ENCODE peak calls at places on chromosomes 2 and 18, in seven cellular contexts. S is dorsolateral prefrontal cortex, X is AG04450, C is cardiac muscle cell, K is fibroblast of lung, Q is HCT116, H is lower lobe of right lung. U is an unnamed sample.

GRCh38 chr18:12092398-12093229 is 1.0 kb upstream of the ANKRD62 start:
- DNase-seq in Q (peak; percentile 13), C (peak; percentile 48), X (no peak), S (no peak), K (no peak), H (no peak), U (peak; percentile 20)

GRCh38 chr2:195364015-195364965 is 292.7 kb upstream of the SLC39A10 start:
- DNase-seq in C (no peak), S (no peak), Q (no peak), K (peak; percentile 76), X (no peak), H (no peak), U (peak; percentile 56)

GRCh38 chr2:174633621-174633927 is 36.0 kb upstream of the WIPF1 start:
- DNase-seq in X (no peak), S (no peak), H (no peak), K (no peak), C (peak; percentile 24), Q (no peak), U (no peak)

GRCh38 chr2:26724004-26724750 is 31.7 kb downstream of the KCNK3 start:
- DNase-seq in X (no peak), K (peak; percentile 83), C (no peak), Q (peak; percentile 93), S (no peak), H (peak; percentile 68), U (peak; percentile 54)

GRCh38 chr18:32091724-32092421 is at the start of gene RNF138:
- DNase-seq in X (peak; percentile 30), S (peak; percentile 85), C (peak; percentile 90), Q (peak; percentile 74), K (peak; percentile 82), H (peak; percentile 95), U (peak; percentile 68)

GRCh38 chr2:114546511-114546910 is 104.1 kb downstream of the DPP10 start:
- DNase-seq in X (no peak), S (no peak), K (no peak), Q (no peak), H (no peak), C (no peak), U (no peak)

GRCh38 chr2:43123056-43123455 is 103.3 kb downstream of the ZFP36L2 start:
- DNase-seq in Q (no peak), C (no peak), X (no peak), K (no peak), S (no peak), H (no peak), U (no peak)

GRCh38 chr2:240595381-240596079 is 9.0 kb downstream of the CAPN10 start:
- DNase-seq in C (peak; percentile 44), Q (no peak), S (peak; percentile 25), X (no peak), K (no peak), H (peak; percentile 42), U (no peak)

GRCh38 chr2:62156861-62157496 is 38.9 kb upstream of the B3GNT2 start:
- DNase-seq in K (no peak), X (no peak), H (no peak), Q (no peak), C (no peak), S (no peak), U (no peak)

GRCh38 chr2:148640767-148641166 is 3.8 kb upstream of the EPC2 start:
- DNase-seq in Q (no peak), S (peak; percentile 30), X (no peak), C (no peak), K (peak; percentile 12), H (no peak), U (no peak)

GRCh38 chr2:73035899-73036778 is 35.4 kb downstream of the SFXN5 start:
- DNase-seq in X (no peak), Q (peak; percentile 16), S (no peak), C (no peak), K (no peak), H (no peak), U (no peak)
- TF ChIP-seq CTCF in X (peak; percentile 8), Q (peak; percentile 46), S (no peak), C (no peak), K (no peak), H (no peak), U (no peak)

GRCh38 chr2:163687213-163687612 is 48.6 kb downstream of the FIGN start:
- DNase-seq in H (no peak), K (no peak), S (no peak), X (no peak), Q (no peak), C (peak; percentile 42), U (no peak)

GRCh38 chr2:163681765-163682164 is 54.0 kb downstream of the FIGN start:
- DNase-seq in Q (no peak), X (no peak), H (no peak), C (no peak), K (peak; percentile 74), S (no peak), U (no peak)

GRCh38 chr2:163686289-163686688 is 49.5 kb downstream of the FIGN start:
- DNase-seq in C (no peak), K (no peak), Q (no peak), H (no peak), X (no peak), S (no peak), U (no peak)

GRCh38 chr2:163682695-163683094 is 53.1 kb downstream of the FIGN start:
- DNase-seq in K (peak; percentile 40), H (no peak), S (no peak), Q (no peak), X (no peak), C (no peak), U (peak; percentile 38)
- H3K27ac ChIP-seq in K (no peak overlapping the region), H (no peak overlapping the region), S (no peak overlapping the region), Q (no peak overlapping the region), X (no peak overlapping the region), C (peak overlapping the region; percentile 14), U (no peak overlapping the region)

GRCh38 chr2:180523629-180524340 is 456.6 kb upstream of the UBE2E3 start:
- DNase-seq in C (no peak), X (peak; percentile 59), S (no peak), H (no peak), Q (no peak), K (peak; percentile 91), U (peak; percentile 51)

GRCh38 chr2:180519276-180519675 is 461.1 kb upstream of the UBE2E3 start:
- DNase-seq in X (no peak), S (no peak), H (no peak), C (no peak), K (peak; percentile 71), Q (peak; percentile 48), U (peak; percentile 62)

GRCh38 chr2:180520816-180521595 is 459.4 kb upstream of the UBE2E3 start:
- DNase-seq in C (no peak), S (no peak), Q (peak; percentile 22), H (no peak), X (no peak), K (peak; percentile 54), U (peak; percentile 46)

GRCh38 chr2:180516204-180516603 is 464.2 kb upstream of the UBE2E3 start:
- DNase-seq in X (no peak), K (no peak), C (no peak), H (no peak), Q (no peak), S (no peak), U (no peak)

GRCh38 chr2:180520206-180520605 is 460.2 kb upstream of the UBE2E3 start:
- DNase-seq in H (no peak), X (no peak), S (no peak), Q (peak; percentile 33), K (no peak), C (peak; percentile 2), U (no peak)
- TF ChIP-seq CTCF in H (no peak), X (no peak), S (peak; percentile 25), Q (peak; percentile 25), K (no peak), C (no peak), U (no peak)

GRCh38 chr2:127072970-127073369 is 34.0 kb downstream of the BIN1 start:
- DNase-seq in X (no peak), Q (no peak), S (peak; percentile 95), C (no peak), K (no peak), H (no peak), U (no peak)

GRCh38 chr2:127076290-127076689 is 30.7 kb downstream of the BIN1 start:
- DNase-seq in H (no peak), K (no peak), Q (no peak), S (no peak), C (no peak), X (no peak), U (no peak)

GRCh38 chr2:127074936-127075335 is 32.0 kb downstream of the BIN1 start:
- DNase-seq in K (no peak), C (no peak), X (no peak), S (no peak), H (no peak), Q (no peak), U (no peak)

GRCh38 chr2:127075821-127076220 is 31.1 kb downstream of the BIN1 start:
- DNase-seq in H (no peak), K (no peak), C (no peak), X (no peak), S (no peak), Q (no peak), U (no peak)

DNA sequence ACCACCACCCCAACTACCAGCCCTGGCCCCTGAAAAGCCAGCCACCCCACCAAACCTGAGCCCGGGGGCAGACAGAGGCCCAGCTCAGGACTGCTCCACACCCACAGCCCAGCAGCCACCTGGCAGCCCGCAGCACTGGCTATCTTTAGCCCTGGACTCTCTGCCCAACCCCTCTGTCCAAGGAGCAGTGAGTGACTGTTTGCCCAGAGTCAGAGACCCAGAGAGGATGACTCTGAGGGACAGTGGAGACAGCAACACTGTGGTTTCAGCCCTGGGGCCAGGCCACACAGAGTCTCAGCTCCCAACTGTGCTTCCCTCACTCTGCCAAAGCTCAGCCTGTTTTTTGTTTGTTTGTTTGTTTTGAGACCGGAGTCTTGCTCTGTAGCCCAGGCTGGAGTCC is 32.6 kb downstream of the BIN1 start:
- DNase-seq in S (no peak), H (no peak), C (no peak), Q (no peak), K (no peak), X (no peak), U (no peak)
- H3K27ac ChIP-seq in S (peak overlapping the region; percentile 98), H (no peak overlapping the region), C (no peak overlapping the region), Q (no peak overlapping the region), K (no peak overlapping the region), X (no peak overlapping the region), U (peak overlapping the region; percentile 42)

DNA sequence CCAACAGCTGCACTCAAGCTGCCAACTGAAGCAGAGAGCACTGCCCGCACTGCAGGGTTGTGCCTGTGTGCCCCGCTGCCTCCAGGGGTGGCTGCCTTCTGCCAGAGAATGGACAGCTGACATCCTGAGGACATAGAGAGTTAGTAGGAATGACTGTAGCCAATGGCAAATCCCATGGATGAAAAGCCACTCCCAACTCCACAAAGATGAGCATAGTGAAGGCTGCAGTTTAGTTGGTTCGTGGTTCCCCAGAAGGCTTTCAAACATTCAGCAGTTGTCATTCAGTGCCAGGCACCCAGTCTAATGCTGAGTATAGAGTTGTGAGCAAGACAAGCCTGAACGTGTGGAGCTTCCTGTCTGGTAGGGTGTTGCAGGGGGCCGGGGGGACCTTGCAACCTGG is 30.3 kb downstream of the GYPC start:
- DNase-seq in K (no peak), C (no peak), H (no peak), Q (no peak), X (no peak), S (no peak), U (no peak)
- TF ChIP-seq CTCF in K (no peak), C (no peak), H (no peak), Q (no peak), X (no peak), S (no peak), U (no peak)

DNA sequence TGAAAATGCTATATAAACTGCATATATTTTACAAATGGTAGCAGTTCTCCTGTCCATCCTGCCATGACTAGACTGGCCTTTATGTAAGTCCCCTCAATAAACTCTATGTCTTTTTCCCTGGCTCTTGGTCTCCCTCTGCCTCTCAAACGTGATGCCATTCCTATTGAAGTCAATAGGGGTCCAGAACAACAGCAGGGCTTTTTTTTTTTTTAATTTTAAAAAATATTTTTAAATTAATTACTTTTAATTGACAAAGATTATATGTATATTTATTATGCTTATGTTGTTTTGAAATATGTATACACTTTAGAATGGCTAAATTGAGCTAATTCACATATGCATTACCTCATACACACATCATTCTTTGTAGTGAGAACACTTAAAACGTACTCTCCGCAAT is 123.2 kb downstream of the LRRTM4 start:
- DNase-seq in Q (no peak), X (no peak), K (no peak), C (no peak), S (no peak), H (no peak), U (no peak)
- H3K27ac ChIP-seq in Q (no peak overlapping the region), X (no peak overlapping the region), K (no peak overlapping the region), C (no peak overlapping the region), S (no peak overlapping the region), H (no peak overlapping the region), U (no peak overlapping the region)